ENCODE peak calls at places on chromosomes 4 and X, in eight cellular contexts. One of them, this sample, is unnamed. For H3K4me1 and H3K36me3, the result is how much of the 10 kb centered on the place peaks cover.

GRCh38 chrX:134548257-134548732 is 88.3 kb downstream of the HPRT1 start:
- DNase-seq in mucosa of descending colon: no peak
- DNase-seq in cardiac muscle cell: peak
- DNase-seq in adrenal gland: no peak
- DNase-seq in CD4-positive, alpha-beta memory T cell: no peak
- DNase-seq in lower lobe of right lung: no peak
- DNase-seq in uterus: no peak
- DNase-seq in small intestine: peak
- DNase-seq in this sample: no peak

GRCh38 chrX:122238801-122239200 is 945.3 kb upstream of the GRIA3 start:
- DNase-seq in mucosa of descending colon: no peak
- DNase-seq in cardiac muscle cell: no peak
- DNase-seq in adrenal gland: peak
- DNase-seq in CD4-positive, alpha-beta memory T cell: no peak
- DNase-seq in lower lobe of right lung: no peak
- DNase-seq in uterus: no peak
- DNase-seq in small intestine: no peak
- DNase-seq in this sample: no peak

GRCh38 chr4:119100640-119101039 is 35.0 kb upstream of the MYOZ2 start:
- DNase-seq in mucosa of descending colon: no peak
- DNase-seq in cardiac muscle cell: no peak
- DNase-seq in adrenal gland: no peak
- DNase-seq in CD4-positive, alpha-beta memory T cell: no peak
- DNase-seq in lower lobe of right lung: no peak
- DNase-seq in uterus: no peak
- DNase-seq in small intestine: no peak
- DNase-seq in this sample: no peak

GRCh38 chr4:109701566-109702399 is 1.5 kb downstream of the CASP6 start:
- DNase-seq in mucosa of descending colon: peak
- DNase-seq in cardiac muscle cell: no peak
- DNase-seq in adrenal gland: no peak
- DNase-seq in CD4-positive, alpha-beta memory T cell: no peak
- DNase-seq in lower lobe of right lung: no peak
- DNase-seq in uterus: no peak
- DNase-seq in small intestine: peak
- DNase-seq in this sample: no peak

GRCh38 chr4:36187723-36188333 is 56.5 kb downstream of the ARAP2 start:
- DNase-seq in mucosa of descending colon: peak
- DNase-seq in cardiac muscle cell: peak
- DNase-seq in adrenal gland: no peak
- DNase-seq in CD4-positive, alpha-beta memory T cell: peak
- DNase-seq in lower lobe of right lung: no peak
- DNase-seq in uterus: no peak
- DNase-seq in small intestine: peak
- DNase-seq in this sample: no peak

GRCh38 chrX:121308276-121308805 is 260.9 kb downstream of the GLUD2 start:
- DNase-seq in mucosa of descending colon: peak
- DNase-seq in cardiac muscle cell: peak
- DNase-seq in adrenal gland: peak
- DNase-seq in CD4-positive, alpha-beta memory T cell: no peak
- DNase-seq in lower lobe of right lung: no peak
- DNase-seq in uterus: peak
- DNase-seq in small intestine: no peak
- DNase-seq in this sample: no peak

GRCh38 chr4:71752383-71753042 is 31.4 kb downstream of the GC start:
- DNase-seq in mucosa of descending colon: peak
- DNase-seq in cardiac muscle cell: no peak
- DNase-seq in adrenal gland: no peak
- DNase-seq in CD4-positive, alpha-beta memory T cell: no peak
- DNase-seq in lower lobe of right lung: no peak
- DNase-seq in uterus: no peak
- DNase-seq in small intestine: peak
- DNase-seq in this sample: no peak

GRCh38 chrX:110108381-110108796 is 105.5 kb downstream of the TMEM164 start:
- DNase-seq in mucosa of descending colon: no peak
- DNase-seq in cardiac muscle cell: no peak
- DNase-seq in adrenal gland: peak
- DNase-seq in CD4-positive, alpha-beta memory T cell: no peak
- DNase-seq in lower lobe of right lung: no peak
- DNase-seq in uterus: no peak
- DNase-seq in small intestine: no peak
- DNase-seq in this sample: no peak

GRCh38 chr4:19945979-19946380 is 305.7 kb upstream of the SLIT2 start:
- DNase-seq in mucosa of descending colon: no peak
- DNase-seq in cardiac muscle cell: no peak
- DNase-seq in adrenal gland: no peak
- DNase-seq in CD4-positive, alpha-beta memory T cell: no peak
- DNase-seq in lower lobe of right lung: no peak
- DNase-seq in uterus: no peak
- DNase-seq in small intestine: no peak
- DNase-seq in this sample: no peak

GRCh38 chrX:136941396-136942337 is 61.1 kb upstream of the RBMX start:
- DNase-seq in mucosa of descending colon: no peak
- DNase-seq in cardiac muscle cell: no peak
- DNase-seq in adrenal gland: no peak
- DNase-seq in CD4-positive, alpha-beta memory T cell: no peak
- DNase-seq in lower lobe of right lung: no peak
- DNase-seq in uterus: no peak
- DNase-seq in small intestine: no peak
- DNase-seq in this sample: no peak

GRCh38 chr4:128452415-128452814 is 164.8 kb upstream of the PGRMC2 start:
- DNase-seq in mucosa of descending colon: no peak
- DNase-seq in cardiac muscle cell: no peak
- DNase-seq in adrenal gland: no peak
- DNase-seq in CD4-positive, alpha-beta memory T cell: no peak
- DNase-seq in lower lobe of right lung: no peak
- DNase-seq in uterus: no peak
- DNase-seq in small intestine: no peak
- DNase-seq in this sample: no peak

GRCh38 chr4:142408003-142408441 is 438.1 kb downstream of the INPP4B start:
- DNase-seq in mucosa of descending colon: no peak
- DNase-seq in cardiac muscle cell: no peak
- DNase-seq in adrenal gland: no peak
- DNase-seq in CD4-positive, alpha-beta memory T cell: no peak
- DNase-seq in lower lobe of right lung: no peak
- DNase-seq in uterus: no peak
- DNase-seq in small intestine: no peak
- DNase-seq in this sample: no peak

GRCh38 chrX:65757943-65758342 is 90.5 kb downstream of the MSN start:
- DNase-seq in mucosa of descending colon: no peak
- DNase-seq in cardiac muscle cell: no peak
- DNase-seq in adrenal gland: no peak
- DNase-seq in CD4-positive, alpha-beta memory T cell: no peak
- DNase-seq in lower lobe of right lung: no peak
- DNase-seq in uterus: no peak
- DNase-seq in small intestine: no peak
- DNase-seq in this sample: no peak

GRCh38 chr4:87034527-87034926 is 99.7 kb downstream of the AFF1 start:
- DNase-seq in mucosa of descending colon: no peak
- DNase-seq in cardiac muscle cell: no peak
- DNase-seq in adrenal gland: no peak
- DNase-seq in CD4-positive, alpha-beta memory T cell: no peak
- DNase-seq in lower lobe of right lung: no peak
- DNase-seq in uterus: no peak
- DNase-seq in small intestine: no peak
- DNase-seq in this sample: no peak

GRCh38 chr4:87033902-87034301 is 99.1 kb downstream of the AFF1 start:
- DNase-seq in mucosa of descending colon: no peak
- DNase-seq in cardiac muscle cell: no peak
- DNase-seq in adrenal gland: no peak
- DNase-seq in CD4-positive, alpha-beta memory T cell: no peak
- DNase-seq in lower lobe of right lung: no peak
- DNase-seq in uterus: no peak
- DNase-seq in small intestine: no peak
- DNase-seq in this sample: no peak

GRCh38 chr4:87037921-87038320 is 103.1 kb downstream of the AFF1 start:
- DNase-seq in mucosa of descending colon: no peak
- DNase-seq in cardiac muscle cell: no peak
- DNase-seq in adrenal gland: no peak
- DNase-seq in CD4-positive, alpha-beta memory T cell: no peak
- DNase-seq in lower lobe of right lung: no peak
- DNase-seq in uterus: no peak
- DNase-seq in small intestine: no peak
- DNase-seq in this sample: no peak

GRCh38 chr4:87036713-87037112 is 101.9 kb downstream of the AFF1 start:
- DNase-seq in mucosa of descending colon: no peak
- DNase-seq in cardiac muscle cell: no peak
- DNase-seq in adrenal gland: no peak
- DNase-seq in CD4-positive, alpha-beta memory T cell: no peak
- DNase-seq in lower lobe of right lung: no peak
- DNase-seq in uterus: no peak
- DNase-seq in small intestine: no peak
- DNase-seq in this sample: no peak

GRCh38 chr4:87035881-87036509 is 101.2 kb downstream of the AFF1 start:
- DNase-seq in mucosa of descending colon: no peak
- DNase-seq in cardiac muscle cell: no peak
- DNase-seq in adrenal gland: no peak
- DNase-seq in CD4-positive, alpha-beta memory T cell: no peak
- DNase-seq in lower lobe of right lung: no peak
- DNase-seq in uterus: no peak
- DNase-seq in small intestine: no peak
- DNase-seq in this sample: no peak
- H3K4me1 ChIP-seq in mucosa of descending colon: under half
- H3K4me1 ChIP-seq in cardiac muscle cell: half or more
- H3K4me1 ChIP-seq in adrenal gland: half or more
- H3K4me1 ChIP-seq in CD4-positive, alpha-beta memory T cell: half or more
- H3K4me1 ChIP-seq in lower lobe of right lung: half or more
- H3K4me1 ChIP-seq in uterus: under half
- H3K4me1 ChIP-seq in small intestine: under half
- H3K4me1 ChIP-seq in this sample: half or more

GRCh38 chr4:80012291-80012690 is 60.7 kb downstream of the ANTXR2 start:
- DNase-seq in mucosa of descending colon: no peak
- DNase-seq in cardiac muscle cell: no peak
- DNase-seq in adrenal gland: no peak
- DNase-seq in CD4-positive, alpha-beta memory T cell: no peak
- DNase-seq in lower lobe of right lung: no peak
- DNase-seq in uterus: no peak
- DNase-seq in small intestine: no peak
- DNase-seq in this sample: no peak
- H3K36me3 ChIP-seq in mucosa of descending colon: under half
- H3K36me3 ChIP-seq in cardiac muscle cell: under half
- H3K36me3 ChIP-seq in adrenal gland: under half
- H3K36me3 ChIP-seq in CD4-positive, alpha-beta memory T cell: under half
- H3K36me3 ChIP-seq in lower lobe of right lung: under half
- H3K36me3 ChIP-seq in uterus: under half
- H3K36me3 ChIP-seq in small intestine: under half
- H3K36me3 ChIP-seq in this sample: under half

DNA sequence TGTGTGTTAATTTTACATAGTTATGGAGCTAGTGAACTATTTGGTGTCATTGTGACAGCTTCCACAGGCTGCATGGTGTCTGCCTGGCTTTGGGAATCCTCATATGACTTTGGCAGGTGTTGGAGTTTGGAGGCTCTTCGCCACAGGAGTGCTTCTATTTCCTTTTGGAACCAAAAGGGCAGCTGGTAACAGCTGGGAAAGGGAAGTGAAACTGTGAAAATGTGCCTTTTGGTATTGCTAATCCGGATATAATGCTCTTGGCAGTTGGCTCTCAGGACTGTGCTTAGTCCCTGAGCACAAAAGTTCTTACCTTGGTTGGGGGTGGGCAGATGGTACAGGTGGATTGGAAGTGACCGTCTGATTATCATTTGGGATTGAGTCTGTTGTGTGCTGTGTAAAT is 18.1 kb downstream of the OFD1 start:
- DNase-seq in mucosa of descending colon: no peak
- DNase-seq in cardiac muscle cell: no peak
- DNase-seq in adrenal gland: no peak
- DNase-seq in CD4-positive, alpha-beta memory T cell: no peak
- DNase-seq in lower lobe of right lung: no peak
- DNase-seq in uterus: no peak
- DNase-seq in small intestine: no peak
- DNase-seq in this sample: no peak
- H3K4me3 ChIP-seq in mucosa of descending colon: no peak
- H3K4me3 ChIP-seq in cardiac muscle cell: no peak
- H3K4me3 ChIP-seq in adrenal gland: no peak
- H3K4me3 ChIP-seq in CD4-positive, alpha-beta memory T cell: no peak
- H3K4me3 ChIP-seq in lower lobe of right lung: no peak
- H3K4me3 ChIP-seq in uterus: no peak
- H3K4me3 ChIP-seq in small intestine: no peak
- H3K4me3 ChIP-seq in this sample: no peak

GRCh38 chr4:76011700-76012387 is 4.5 kb upstream of the CXCL9 start:
- DNase-seq in mucosa of descending colon: peak
- DNase-seq in cardiac muscle cell: no peak
- DNase-seq in adrenal gland: peak
- DNase-seq in CD4-positive, alpha-beta memory T cell: no peak
- DNase-seq in lower lobe of right lung: no peak
- DNase-seq in uterus: peak
- DNase-seq in small intestine: no peak
- DNase-seq in this sample: no peak
- H3K4me1 ChIP-seq in mucosa of descending colon: under half
- H3K4me1 ChIP-seq in cardiac muscle cell: under half
- H3K4me1 ChIP-seq in adrenal gland: under half
- H3K4me1 ChIP-seq in CD4-positive, alpha-beta memory T cell: under half
- H3K4me1 ChIP-seq in lower lobe of right lung: under half
- H3K4me1 ChIP-seq in uterus: under half
- H3K4me1 ChIP-seq in small intestine: under half
- H3K4me1 ChIP-seq in this sample: under half

DNA sequence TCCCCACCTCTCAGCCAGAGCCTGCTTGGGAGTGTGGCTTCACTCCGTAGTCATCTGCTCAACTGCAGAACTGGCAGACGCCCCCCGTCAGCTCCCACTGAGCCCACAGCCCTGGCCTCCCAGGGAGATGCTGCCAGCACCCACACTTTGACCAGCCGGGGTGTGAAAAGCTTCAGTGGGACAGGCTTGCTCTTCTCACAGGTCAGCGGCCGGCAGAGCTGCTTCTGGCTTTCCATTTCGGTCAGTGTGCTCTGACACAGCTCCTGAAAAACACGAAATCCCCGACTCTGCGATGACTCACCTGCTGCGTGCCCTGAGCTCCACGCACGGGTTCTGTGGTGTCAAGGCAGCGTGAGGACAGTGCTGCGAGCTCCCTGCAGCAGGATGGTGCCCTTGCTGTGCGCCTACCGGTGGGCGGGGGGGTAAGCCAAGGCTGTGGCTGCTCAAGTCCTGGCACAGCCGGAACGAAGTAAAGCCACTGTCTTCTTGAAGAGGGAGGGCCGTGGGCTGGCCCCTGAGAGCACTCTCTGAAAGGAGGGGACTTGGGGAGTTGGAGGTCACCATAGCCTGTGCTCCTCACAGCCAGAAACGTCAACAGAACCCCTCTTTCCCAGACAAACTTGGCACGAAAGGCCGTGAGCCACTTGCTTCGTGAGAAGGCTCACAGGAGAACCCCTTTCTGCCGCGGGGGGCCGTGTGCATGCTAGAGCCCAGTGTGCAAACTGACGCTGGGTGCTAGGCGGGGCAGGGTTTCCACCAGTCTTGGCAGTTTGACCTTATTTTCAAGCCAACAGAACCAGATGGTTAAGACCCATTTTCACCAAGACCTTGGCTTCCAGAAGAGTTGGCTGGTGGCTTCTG is 23.6 kb downstream of the NOP14 start:
- DNase-seq in mucosa of descending colon: no peak
- DNase-seq in cardiac muscle cell: no peak
- DNase-seq in adrenal gland: peak
- DNase-seq in CD4-positive, alpha-beta memory T cell: no peak
- DNase-seq in lower lobe of right lung: no peak
- DNase-seq in uterus: no peak
- DNase-seq in small intestine: no peak
- DNase-seq in this sample: peak
- H3K36me3 ChIP-seq in mucosa of descending colon: under half
- H3K36me3 ChIP-seq in cardiac muscle cell: half or more
- H3K36me3 ChIP-seq in adrenal gland: under half
- H3K36me3 ChIP-seq in CD4-positive, alpha-beta memory T cell: half or more
- H3K36me3 ChIP-seq in lower lobe of right lung: half or more
- H3K36me3 ChIP-seq in uterus: under half
- H3K36me3 ChIP-seq in small intestine: under half
- H3K36me3 ChIP-seq in this sample: half or more

This sample was measured in right atrium auricular region.